ENCODE peak calls at places on chromosomes 2 and 18, in nine cellular contexts. I, T, W, X, B, L, M, H and E are unnamed samples.

GRCh38 chr2:112880696-112881095 is 30.3 kb upstream of the IL37 start:
- DNase-seq in I (no peak), T (no peak), W (no peak), X (no peak), B (no peak), L (no peak), M (no peak), H (no peak), E (no peak)

GRCh38 chr2:172425336-172425735 is 2.0 kb upstream of the ITGA6 start:
- DNase-seq in I (no peak), T (no peak), W (no peak), X (no peak), B (no peak), L (no peak), M (no peak), H (no peak), E (no peak)

GRCh38 chr2:218569038-218569431 is 396 bp downstream of the CNOT9 start:
- DNase-seq in I (peak; percentile 78), T (peak; percentile 19), W (peak; percentile 41), X (peak; percentile 23), B (peak; percentile 77), L (no peak), M (peak; percentile 43), H (peak; percentile 52), E (peak; percentile 27)

GRCh38 chr2:186126181-186126580 is 359.9 kb upstream of the ZC3H15 start:
- DNase-seq in I (no peak), T (no peak), W (no peak), X (no peak), B (peak; percentile 23), L (no peak), M (no peak), H (no peak), E (no peak)

GRCh38 chr2:120013569-120014223 is 819 bp downstream of the EPB41L5 start:
- DNase-seq in I (peak; percentile 60), T (peak; percentile 29), W (no peak), X (peak; percentile 19), B (peak; percentile 5), L (no peak), M (no peak), H (peak; percentile 44), E (peak; percentile 32)

GRCh38 chr2:231238694-231239093 is 40.3 kb downstream of the ARMC9 start:
- DNase-seq in I (no peak), T (no peak), W (no peak), X (no peak), B (no peak), L (no peak), M (no peak), H (no peak), E (no peak)

GRCh38 chr2:181025004-181025403 is 44.6 kb downstream of the UBE2E3 start:
- DNase-seq in I (no peak), T (no peak), W (no peak), X (no peak), B (no peak), L (no peak), M (no peak), H (no peak), E (no peak)

GRCh38 chr2:182824759-182825143 is 41.7 kb downstream of the FRZB start:
- DNase-seq in I (no peak), T (no peak), W (no peak), X (no peak), B (peak; percentile 27), L (no peak), M (no peak), H (no peak), E (no peak)

GRCh38 chr18:2111456-2111855 is 459.8 kb downstream of the METTL4 start:
- DNase-seq in I (no peak), T (no peak), W (no peak), X (no peak), B (peak; percentile 88), L (no peak), M (no peak), H (no peak), E (no peak)

GRCh38 chr18:78627546-78628315 is 351.9 kb upstream of the SALL3 start:
- DNase-seq in I (peak; percentile 37), T (no peak), W (no peak), X (no peak), B (no peak), L (no peak), M (no peak), H (no peak), E (no peak)

GRCh38 chr18:78625895-78626294 is 353.7 kb upstream of the SALL3 start:
- DNase-seq in I (no peak), T (no peak), W (no peak), X (no peak), B (no peak), L (no peak), M (no peak), H (no peak), E (no peak)

GRCh38 chr18:78623142-78623541 is 356.5 kb upstream of the SALL3 start:
- DNase-seq in I (peak; percentile 6), T (no peak), W (no peak), X (no peak), B (no peak), L (no peak), M (peak; percentile 10), H (no peak), E (no peak)

GRCh38 chr18:78624646-78625279 is 354.9 kb upstream of the SALL3 start:
- DNase-seq in I (peak; percentile 14), T (no peak), W (no peak), X (no peak), B (no peak), L (no peak), M (peak; percentile 47), H (no peak), E (no peak)

DNA sequence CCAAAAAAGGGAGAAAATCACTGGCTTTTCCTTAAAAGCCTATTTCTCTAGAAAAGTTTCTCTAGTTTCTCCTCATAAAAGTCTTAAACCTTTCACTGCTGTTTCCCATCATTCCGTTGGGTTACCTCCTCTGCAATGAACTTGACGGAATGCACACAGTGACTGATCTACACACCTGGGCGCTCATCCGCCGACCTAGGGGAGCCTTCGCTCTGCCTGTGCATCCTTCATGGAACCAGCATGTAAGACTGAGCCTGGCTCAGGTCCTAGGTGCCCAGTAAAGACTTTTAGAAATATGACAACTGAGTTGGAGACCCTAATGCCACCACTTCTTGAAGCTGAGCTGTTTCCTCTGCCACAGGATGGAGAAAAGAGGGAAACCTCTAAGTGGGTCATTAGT is 354.2 kb upstream of the SALL3 start:
- DNase-seq in I (no peak), T (no peak), W (no peak), X (no peak), B (no peak), L (no peak), M (no peak), H (no peak), E (no peak)
- H3K9me3 ChIP-seq in I (no peaks in the 10 kb centered on the region), T (peaks cover 9% of the 10 kb centered on the region), W (no peaks in the 10 kb centered on the region), X (no peaks in the 10 kb centered on the region), B (no peaks in the 10 kb centered on the region), L (no peaks in the 10 kb centered on the region), M (no peaks in the 10 kb centered on the region), H (no peaks in the 10 kb centered on the region), E (no peaks in the 10 kb centered on the region)

GRCh38 chr2:24836706-24837105 is 43.5 kb downstream of the CENPO start:
- DNase-seq in I (no peak), T (no peak), W (no peak), X (no peak), B (no peak), L (no peak), M (peak; percentile 74), H (no peak), E (no peak)

GRCh38 chr2:24836206-24836605 is 43.0 kb downstream of the CENPO start:
- DNase-seq in I (no peak), T (no peak), W (no peak), X (no peak), B (no peak), L (no peak), M (peak; percentile 60), H (no peak), E (no peak)

GRCh38 chr2:24839729-24840128 is 46.5 kb downstream of the CENPO start:
- DNase-seq in I (no peak), T (no peak), W (no peak), X (no peak), B (no peak), L (no peak), M (peak; percentile 72), H (no peak), E (no peak)

GRCh38 chr2:24838541-24838940 is 45.3 kb downstream of the CENPO start:
- DNase-seq in I (no peak), T (no peak), W (no peak), X (no peak), B (no peak), L (no peak), M (peak; percentile 2), H (no peak), E (no peak)

DNA sequence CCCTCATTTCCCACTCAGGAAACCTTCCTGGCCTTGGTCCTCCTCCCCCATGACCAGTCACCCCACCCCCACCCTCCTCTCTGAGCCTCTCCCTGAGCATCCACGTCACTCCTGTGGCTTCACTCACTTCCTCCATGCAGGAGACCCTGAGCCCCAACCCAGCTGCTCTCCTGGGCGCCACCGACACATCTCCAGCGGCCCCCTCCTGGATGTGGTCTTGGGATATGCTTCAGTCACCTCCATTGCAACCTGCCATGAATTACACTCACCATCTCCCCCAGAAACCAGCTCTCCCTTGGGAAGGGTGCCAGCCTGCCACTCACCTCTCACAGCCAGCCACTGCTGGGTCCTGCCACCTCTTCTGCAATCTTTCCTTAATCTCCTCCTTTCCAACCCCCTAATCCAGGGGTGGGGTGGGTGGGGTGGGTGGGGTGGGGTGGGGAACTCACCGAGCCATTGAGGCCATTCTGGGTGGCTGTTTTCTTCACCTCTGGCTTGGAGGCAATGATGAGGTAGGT is 44.8 kb downstream of the CENPO start:
- DNase-seq in I (no peak), T (no peak), W (no peak), X (no peak), B (no peak), L (no peak), M (peak; percentile 80), H (no peak), E (no peak)
- TF ChIP-seq CTCF in I (no peak), T (no peak), W (no peak), X (no peak), B (no peak), L (no peak), M (no peak), H (no peak), E (no peak)

DNA sequence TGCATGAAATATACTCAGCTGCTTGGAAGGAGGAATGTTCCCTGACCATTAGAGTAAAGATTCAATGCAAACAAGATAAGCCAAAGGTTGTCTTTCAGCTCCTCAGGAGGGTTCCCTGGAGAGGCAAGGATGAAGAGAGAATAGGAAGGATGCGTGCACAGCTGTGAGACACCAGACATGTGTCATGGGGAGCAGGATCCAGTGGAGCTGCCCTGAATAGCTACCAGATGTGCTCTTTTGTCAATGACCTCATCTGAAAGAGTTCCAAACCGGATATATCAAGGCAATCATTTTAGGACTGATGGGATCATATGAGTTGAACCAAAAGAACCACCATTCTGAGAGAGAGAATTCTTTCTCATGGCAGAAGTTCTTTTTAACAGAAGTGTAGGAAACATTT is 490.6 kb downstream of the IRS1 start:
- DNase-seq in I (no peak), T (no peak), W (peak; percentile 25), X (no peak), B (peak; percentile 32), L (no peak), M (no peak), H (no peak), E (no peak)
- H3K27ac ChIP-seq in I (no peak overlapping the region), T (no peak overlapping the region), W (peak overlapping the region; percentile 6), X (no peak overlapping the region), B (no peak overlapping the region), L (no peak overlapping the region), M (no peak overlapping the region), H (no peak overlapping the region), E (no peak overlapping the region)

DNA sequence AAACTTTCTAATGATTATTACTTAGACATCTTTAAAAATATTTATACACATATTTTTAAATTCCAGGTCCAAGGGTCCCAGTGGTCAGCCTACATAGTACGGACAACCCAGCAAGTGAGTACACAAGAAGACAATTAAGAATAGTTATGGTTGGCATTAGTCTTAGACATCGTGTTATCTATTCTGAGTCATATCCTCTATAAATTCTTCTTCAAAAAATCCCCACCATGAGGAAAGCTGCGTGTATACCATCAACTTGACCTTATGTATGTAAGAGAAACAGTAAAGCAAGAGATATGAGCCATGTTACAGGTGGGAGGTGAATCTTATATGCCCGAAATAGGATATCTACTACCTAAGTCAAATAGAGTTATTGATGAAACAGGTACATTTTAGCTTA is 1339.8 kb downstream of the DPP10 start:
- DNase-seq in I (no peak), T (no peak), W (no peak), X (no peak), B (no peak), L (no peak), M (no peak), H (no peak), E (no peak)
- H3K9me3 ChIP-seq in I (no peaks in the 10 kb centered on the region), T (peaks cover 6% of the 10 kb centered on the region), W (no peaks in the 10 kb centered on the region), X (peaks cover 24% of the 10 kb centered on the region), B (no peaks in the 10 kb centered on the region), L (peaks cover under 1% of the 10 kb centered on the region), M (no peaks in the 10 kb centered on the region), H (peaks cover 4% of the 10 kb centered on the region), E (no peaks in the 10 kb centered on the region)